ENCODE peak calls at places on chromosome 3, in ten cellular contexts. V is colonic mucosa, M is left ventricle myocardium inferior, C is IMR-90, F is AG10803, U is NCI-H1694, N is brain pericyte, E is GM03348, D is HT1080, Q is KG1. H is an unnamed sample.

GRCh38 chr3:57597973-57598351 is 818 bp upstream of the ARF4 start:
- DNase-seq in V (no peak), D (no peak), N (no peak), F (no peak), M (no peak), C (peak), U (no peak), E (peak), Q (no peak), H (peak)

GRCh38 chr3:45215466-45215865 is 10.6 kb downstream of the TMEM158 start:
- DNase-seq in E (no peak), N (no peak), M (no peak), D (no peak), U (no peak), V (no peak), Q (no peak), F (no peak), C (no peak), H (no peak)

GRCh38 chr3:171168551-171168950 is 142.0 kb upstream of the SLC2A2 start:
- DNase-seq in E (no peak), U (no peak), N (no peak), Q (no peak), D (no peak), V (no peak), C (no peak), F (no peak), M (no peak), H (no peak)

GRCh38 chr3:33363113-33363800 is 76.9 kb downstream of the UBP1 start:
- DNase-seq in D (peak), N (no peak), V (no peak), M (no peak), Q (no peak), C (peak), U (no peak), E (no peak), F (no peak), H (no peak)

GRCh38 chr3:69838217-69838616 is 99.0 kb downstream of the MITF start:
- DNase-seq in Q (no peak), N (peak), M (no peak), C (peak), D (peak), V (no peak), F (peak), U (no peak), E (peak), H (no peak)

GRCh38 chr3:125143982-125144652 is 68.4 kb downstream of the SLC12A8 start:
- DNase-seq in C (no peak), Q (no peak), M (no peak), E (peak), N (no peak), D (no peak), U (no peak), V (no peak), F (peak), H (no peak)

GRCh38 chr3:29708884-29709283 is 428.0 kb downstream of the RBMS3 start:
- DNase-seq in N (no peak), Q (no peak), C (no peak), E (no peak), U (no peak), F (no peak), V (no peak), D (no peak), M (no peak), H (no peak)

GRCh38 chr3:136992091-136992490 is 34.3 kb downstream of the IL20RB start:
- DNase-seq in V (no peak), M (no peak), F (no peak), N (no peak), C (no peak), E (no peak), U (no peak), D (no peak), Q (no peak), H (no peak)

GRCh38 chr3:83877909-83878308 is 1080.9 kb upstream of the CADM2 start:
- DNase-seq in F (no peak), D (no peak), N (no peak), C (no peak), Q (no peak), M (no peak), U (no peak), E (no peak), V (no peak), H (no peak)

GRCh38 chr3:99846472-99846871 is 28.8 kb downstream of the CMSS1 start:
- DNase-seq in N (no peak), E (peak), U (no peak), F (peak), D (no peak), C (peak), Q (no peak), M (no peak), V (no peak), H (peak)

H was measured in body of pancreas.